ENCODE peak calls at places on chromosome 10, in ten cellular contexts. One of them, this sample, is unnamed.

GRCh38 chr10:94462130-94462529 is 59.8 kb downstream of the TBC1D12 start:
- DNase-seq in fibroblast of mammary gland: no peak
- DNase-seq in left cardiac atrium: no peak
- DNase-seq in HFFc6: no peak
- DNase-seq in NCI-H510A treated with DMSO at 0.1 percent for 48 hours: no peak
- DNase-seq in left lobe of liver: no peak
- DNase-seq in ureter: no peak
- DNase-seq in gastrocnemius medialis: no peak
- DNase-seq in GM10248: no peak
- DNase-seq in CD4-positive, alpha-beta memory T cell: no peak
- DNase-seq in this sample: no peak

GRCh38 chr10:95655571-95656290 is 780 bp downstream of the ALDH18A1 start:
- DNase-seq in NCI-H510A treated with DMSO at 0.1 percent for 48 hours: peak
- DNase-seq in gastrocnemius medialis: no peak
- DNase-seq in GM10248: peak
- DNase-seq in ureter: peak
- DNase-seq in CD4-positive, alpha-beta memory T cell: no peak
- DNase-seq in left lobe of liver: peak
- DNase-seq in fibroblast of mammary gland: peak
- DNase-seq in left cardiac atrium: no peak
- DNase-seq in HFFc6: peak
- DNase-seq in this sample: no peak

GRCh38 chr10:9625266-9625776 is 1392.4 kb upstream of the CELF2 start:
- DNase-seq in left cardiac atrium: no peak
- DNase-seq in HFFc6: no peak
- DNase-seq in left lobe of liver: no peak
- DNase-seq in gastrocnemius medialis: no peak
- DNase-seq in fibroblast of mammary gland: no peak
- DNase-seq in NCI-H510A treated with DMSO at 0.1 percent for 48 hours: no peak
- DNase-seq in GM10248: no peak
- DNase-seq in ureter: no peak
- DNase-seq in CD4-positive, alpha-beta memory T cell: no peak
- DNase-seq in this sample: no peak

GRCh38 chr10:33152750-33153149 is 181.7 kb downstream of the NRP1 start:
- DNase-seq in fibroblast of mammary gland: no peak
- DNase-seq in ureter: no peak
- DNase-seq in CD4-positive, alpha-beta memory T cell: no peak
- DNase-seq in HFFc6: no peak
- DNase-seq in left lobe of liver: no peak
- DNase-seq in GM10248: no peak
- DNase-seq in gastrocnemius medialis: no peak
- DNase-seq in left cardiac atrium: no peak
- DNase-seq in NCI-H510A treated with DMSO at 0.1 percent for 48 hours: no peak
- DNase-seq in this sample: no peak

GRCh38 chr10:93436577-93436976 is 45.6 kb downstream of the MYOF start:
- DNase-seq in ureter: no peak
- DNase-seq in GM10248: no peak
- DNase-seq in gastrocnemius medialis: no peak
- DNase-seq in CD4-positive, alpha-beta memory T cell: no peak
- DNase-seq in left lobe of liver: no peak
- DNase-seq in HFFc6: peak
- DNase-seq in NCI-H510A treated with DMSO at 0.1 percent for 48 hours: no peak
- DNase-seq in left cardiac atrium: peak
- DNase-seq in fibroblast of mammary gland: peak
- DNase-seq in this sample: no peak

GRCh38 chr10:68224810-68225209 is 7.1 kb downstream of the ATOH7 start:
- DNase-seq in GM10248: no peak
- DNase-seq in HFFc6: peak
- DNase-seq in fibroblast of mammary gland: peak
- DNase-seq in left lobe of liver: no peak
- DNase-seq in ureter: no peak
- DNase-seq in gastrocnemius medialis: no peak
- DNase-seq in left cardiac atrium: no peak
- DNase-seq in CD4-positive, alpha-beta memory T cell: no peak
- DNase-seq in NCI-H510A treated with DMSO at 0.1 percent for 48 hours: no peak
- DNase-seq in this sample: no peak

GRCh38 chr10:17006631-17007161 is 122.9 kb downstream of the CUBN start:
- DNase-seq in CD4-positive, alpha-beta memory T cell: no peak
- DNase-seq in left cardiac atrium: peak
- DNase-seq in gastrocnemius medialis: no peak
- DNase-seq in fibroblast of mammary gland: no peak
- DNase-seq in ureter: no peak
- DNase-seq in GM10248: no peak
- DNase-seq in HFFc6: no peak
- DNase-seq in left lobe of liver: no peak
- DNase-seq in NCI-H510A treated with DMSO at 0.1 percent for 48 hours: no peak
- DNase-seq in this sample: no peak

GRCh38 chr10:87054373-87055295 is 34.5 kb downstream of the FAM25A start:
- DNase-seq in HFFc6: peak
- DNase-seq in CD4-positive, alpha-beta memory T cell: no peak
- DNase-seq in gastrocnemius medialis: no peak
- DNase-seq in left lobe of liver: no peak
- DNase-seq in NCI-H510A treated with DMSO at 0.1 percent for 48 hours: no peak
- DNase-seq in GM10248: no peak
- DNase-seq in left cardiac atrium: no peak
- DNase-seq in ureter: no peak
- DNase-seq in fibroblast of mammary gland: peak
- DNase-seq in this sample: no peak

GRCh38 chr10:120514035-120514620 is 57.1 kb downstream of the PLPP4 start:
- DNase-seq in left cardiac atrium: peak
- DNase-seq in gastrocnemius medialis: no peak
- DNase-seq in CD4-positive, alpha-beta memory T cell: no peak
- DNase-seq in fibroblast of mammary gland: peak
- DNase-seq in ureter: no peak
- DNase-seq in GM10248: no peak
- DNase-seq in left lobe of liver: no peak
- DNase-seq in NCI-H510A treated with DMSO at 0.1 percent for 48 hours: no peak
- DNase-seq in HFFc6: no peak
- DNase-seq in this sample: no peak

GRCh38 chr10:46077141-46077554 is 31.1 kb upstream of the MSMB start:
- DNase-seq in CD4-positive, alpha-beta memory T cell: no peak
- DNase-seq in left lobe of liver: no peak
- DNase-seq in left cardiac atrium: no peak
- DNase-seq in ureter: no peak
- DNase-seq in HFFc6: no peak
- DNase-seq in gastrocnemius medialis: no peak
- DNase-seq in fibroblast of mammary gland: peak
- DNase-seq in GM10248: no peak
- DNase-seq in NCI-H510A treated with DMSO at 0.1 percent for 48 hours: no peak
- DNase-seq in this sample: no peak

GRCh38 chr10:43376828-43377227 is 5.4 kb downstream of the FXYD4 start:
- DNase-seq in NCI-H510A treated with DMSO at 0.1 percent for 48 hours: no peak
- DNase-seq in CD4-positive, alpha-beta memory T cell: no peak
- DNase-seq in gastrocnemius medialis: no peak
- DNase-seq in ureter: no peak
- DNase-seq in left cardiac atrium: no peak
- DNase-seq in left lobe of liver: no peak
- DNase-seq in fibroblast of mammary gland: no peak
- DNase-seq in HFFc6: no peak
- DNase-seq in GM10248: no peak
- DNase-seq in this sample: no peak

GRCh38 chr10:92590623-92591549 is 2.0 kb upstream of the KIF11 start:
- DNase-seq in NCI-H510A treated with DMSO at 0.1 percent for 48 hours: peak
- DNase-seq in fibroblast of mammary gland: peak
- DNase-seq in gastrocnemius medialis: peak
- DNase-seq in left cardiac atrium: peak
- DNase-seq in HFFc6: peak
- DNase-seq in left lobe of liver: no peak
- DNase-seq in ureter: no peak
- DNase-seq in GM10248: peak
- DNase-seq in CD4-positive, alpha-beta memory T cell: no peak
- DNase-seq in this sample: peak

GRCh38 chr10:77911535-77912123 is 14.9 kb downstream of the DLG5 start:
- DNase-seq in fibroblast of mammary gland: no peak
- DNase-seq in GM10248: no peak
- DNase-seq in left cardiac atrium: no peak
- DNase-seq in NCI-H510A treated with DMSO at 0.1 percent for 48 hours: no peak
- DNase-seq in ureter: no peak
- DNase-seq in CD4-positive, alpha-beta memory T cell: no peak
- DNase-seq in gastrocnemius medialis: no peak
- DNase-seq in left lobe of liver: no peak
- DNase-seq in HFFc6: peak
- DNase-seq in this sample: no peak

GRCh38 chr10:130206216-130206737 is 70.1 kb downstream of the GLRX3 start:
- DNase-seq in gastrocnemius medialis: no peak
- DNase-seq in left lobe of liver: no peak
- DNase-seq in GM10248: no peak
- DNase-seq in fibroblast of mammary gland: no peak
- DNase-seq in left cardiac atrium: no peak
- DNase-seq in HFFc6: no peak
- DNase-seq in ureter: no peak
- DNase-seq in CD4-positive, alpha-beta memory T cell: no peak
- DNase-seq in NCI-H510A treated with DMSO at 0.1 percent for 48 hours: no peak
- DNase-seq in this sample: no peak

GRCh38 chr10:43734716-43735115 is 86.0 kb upstream of the ZNF32 start:
- DNase-seq in left lobe of liver: no peak
- DNase-seq in CD4-positive, alpha-beta memory T cell: no peak
- DNase-seq in HFFc6: no peak
- DNase-seq in GM10248: no peak
- DNase-seq in fibroblast of mammary gland: no peak
- DNase-seq in gastrocnemius medialis: no peak
- DNase-seq in ureter: no peak
- DNase-seq in left cardiac atrium: no peak
- DNase-seq in NCI-H510A treated with DMSO at 0.1 percent for 48 hours: no peak
- DNase-seq in this sample: no peak

This sample was measured in DMS 273 treated with DMSO at 0.1 percent for 48 hours.